ENCODE peak calls at places on chromosomes 11 and 22, in four cellular contexts. T, N, U and O are unnamed samples.

GRCh38 chr22:39147335-39148023 is 5.0 kb downstream of the CBX7 start:
- DNase-seq in T (no peak), N (no peak), U (no peak), O (no peak)

GRCh38 chr22:44337658-44338004 is 24.9 kb upstream of the SHISAL1 start:
- DNase-seq in T (no peak), N (peak; percentile 42), U (no peak), O (no peak)

GRCh38 chr22:24819941-24820461 is 14.0 kb downstream of the SGSM1 start:
- DNase-seq in T (no peak), N (no peak), U (no peak), O (no peak)

GRCh38 chr11:39724404-39724803 is 1735.0 kb downstream of the LRRC4C start:
- DNase-seq in T (no peak), N (no peak), U (no peak), O (no peak)

GRCh38 chr11:132607575-132607974 is 924.7 kb downstream of the OPCML start:
- DNase-seq in T (no peak), N (no peak), U (no peak), O (no peak)

GRCh38 chr11:69080361-69080973 is 31.7 kb downstream of the TPCN2 start:
- DNase-seq in T (no peak), N (no peak), U (no peak), O (peak; percentile 66)

GRCh38 chr11:60951909-60952741 is at the start of gene SLC15A3:
- DNase-seq in T (peak; percentile 61), N (no peak), U (peak; percentile 74), O (peak; percentile 58)

GRCh38 chr11:82906236-82906635 is 4.7 kb downstream of the DDIAS start:
- DNase-seq in T (no peak), N (peak; percentile 12), U (no peak), O (no peak)

GRCh38 chr22:41469218-41469851 is 418 bp downstream of the ACO2 start:
- DNase-seq in T (no peak), N (peak; percentile 71), U (no peak), O (peak; percentile 47)

GRCh38 chr11:65947133-65947532 is 1.9 kb downstream of the TSGA10IP start:
- DNase-seq in T (no peak), N (no peak), U (no peak), O (no peak)

GRCh38 chr11:36222755-36223635 is 66.2 kb downstream of the COMMD9 start:
- DNase-seq in T (no peak), N (no peak), U (no peak), O (no peak)

GRCh38 chr22:23784215-23784732 is 2.5 kb upstream of the SMARCB1 start:
- DNase-seq in T (no peak), N (no peak), U (no peak), O (no peak)

GRCh38 chr11:46277623-46278386 is at the start of gene CREB3L1:
- DNase-seq in T (no peak), N (no peak), U (no peak), O (no peak)

GRCh38 chr11:4455439-4455838 is 6.3 kb downstream of the OR52K2 start:
- DNase-seq in T (no peak), N (no peak), U (no peak), O (peak; percentile 95)

GRCh38 chr11:124075841-124076571 is 34.9 kb upstream of the OR10G7 start:
- DNase-seq in T (no peak), N (no peak), U (peak; percentile 15), O (no peak)

GRCh38 chr11:124077266-124077665 is 36.1 kb upstream of the OR10G7 start:
- DNase-seq in T (no peak), N (no peak), U (no peak), O (no peak)

GRCh38 chr11:124075492-124075840 is 34.3 kb upstream of the OR10G7 start:
- DNase-seq in T (no peak), N (no peak), U (no peak), O (no peak)

GRCh38 chr11:124072147-124072546 is 31.0 kb upstream of the OR10G7 start:
- DNase-seq in T (no peak), N (no peak), U (no peak), O (no peak)

DNA sequence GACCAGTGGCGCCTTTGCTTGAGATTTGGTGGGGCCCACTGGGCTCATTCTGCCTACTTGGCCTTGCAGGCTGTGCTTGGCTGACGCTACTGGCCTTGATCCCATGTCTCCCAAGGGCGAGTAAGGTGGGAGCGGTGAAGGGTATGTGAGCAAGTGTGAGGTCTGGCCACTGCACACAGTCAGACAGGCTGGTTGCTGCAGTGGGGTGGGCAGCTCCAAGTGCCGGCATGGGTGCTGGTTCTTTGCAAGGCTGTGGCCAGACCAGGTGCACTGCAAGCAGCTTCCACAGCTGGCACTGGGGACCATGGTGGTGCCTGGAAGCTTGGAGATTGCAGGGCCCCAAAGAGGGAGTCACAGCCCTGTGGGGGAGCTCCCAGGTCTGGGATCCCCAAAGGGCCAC is 33.4 kb upstream of the OR10G7 start:
- DNase-seq in T (no peak), N (no peak), U (no peak), O (no peak)
- TF ChIP-seq SPI1 in T (no peak), N (no peak), U (no peak), O (no peak)

GRCh38 chr11:110955797-110956196 is 243.6 kb upstream of the ARHGAP20 start:
- DNase-seq in T (no peak), N (no peak), U (no peak), O (no peak)
- TF ChIP-seq SPI1 in T (no peak), N (no peak), U (no peak), O (no peak)

GRCh38 chr11:126592496-126593410 is 237.3 kb downstream of the ST3GAL4 start:
- DNase-seq in T (no peak), N (no peak), U (no peak), O (no peak)
- TF ChIP-seq SPI1 in T (no peak), N (no peak), U (no peak), O (no peak)

GRCh38 chr11:113193894-113194293 is 120.5 kb upstream of the TTC12 start:
- DNase-seq in T (peak; percentile 11), N (no peak), U (no peak), O (no peak)
- TF ChIP-seq SPI1 in T (no peak), N (no peak), U (no peak), O (no peak)